ENCODE peak calls at places on chromosomes 4 and X, in nine cellular contexts. X is stimulated activated CD8-positive, alpha-beta memory T cell treated with anti-CD3 and anti-CD28 coated beads, Interleukin-7, amount 100 ng/mL, for 4 hours; V is dorsolateral prefrontal cortex; G is ELF-1; C is M059J; A is MV-4-11; U is HCEC 1CT; Z is NCI-H1092; M is nephron progenitor cell. L is an unnamed sample.

GRCh38 chr4:180465364-180465763 is 1777.8 kb upstream of the TENM3 start:
- DNase-seq in U (no peak), C (no peak), X (no peak), V (no peak), Z (no peak), A (no peak), M (no peak), G (no peak), L (no peak)

GRCh38 chrX:8873102-8873501 is 71.9 kb upstream of the FAM9A start:
- DNase-seq in C (no peak), G (no peak), M (no peak), U (no peak), Z (no peak), A (no peak), V (no peak), X (no peak), L (no peak)

GRCh38 chr4:99300934-99301333 is 10.1 kb upstream of the ADH1A start:
- DNase-seq in C (peak; percentile 54), M (no peak), Z (no peak), U (peak; percentile 75), X (no peak), V (no peak), A (no peak), G (no peak), L (no peak)

GRCh38 chr4:1553365-1553764 is 130.7 kb downstream of the FAM53A start:
- DNase-seq in Z (no peak), C (no peak), M (no peak), U (no peak), V (no peak), X (no peak), G (no peak), A (no peak), L (no peak)

GRCh38 chrX:107935664-107936433 is 46.3 kb downstream of the TEX13B start:
- DNase-seq in M (peak; percentile 14), C (peak; percentile 11), Z (no peak), G (peak; percentile 51), V (no peak), A (no peak), U (peak; percentile 2), X (no peak), L (peak; percentile 1)

GRCh38 chr4:118141240-118141639 is 107.0 kb downstream of the NDST3 start:
- DNase-seq in X (no peak), U (no peak), M (no peak), A (peak; percentile 33), Z (no peak), V (no peak), G (no peak), C (no peak), L (no peak)

GRCh38 chr4:24747234-24747975 is 48.0 kb upstream of the SOD3 start:
- DNase-seq in V (no peak), G (no peak), C (peak; percentile 84), M (no peak), Z (no peak), X (no peak), U (no peak), A (no peak), L (no peak)

GRCh38 chr4:127015616-127016015 is 617.1 kb upstream of the INTU start:
- DNase-seq in Z (peak; percentile 76), X (no peak), A (no peak), M (no peak), G (no peak), U (no peak), V (no peak), C (peak; percentile 21), L (peak; percentile 1)

GRCh38 chrX:32985544-32985943 is 225.8 kb downstream of the DMD start:
- DNase-seq in A (no peak), V (no peak), M (no peak), U (no peak), G (no peak), Z (no peak), X (no peak), C (no peak), L (no peak)

GRCh38 chrX:49232525-49232924 is 615 bp downstream of the CACNA1F start:
- DNase-seq in X (no peak), V (no peak), U (no peak), G (no peak), C (no peak), M (no peak), A (no peak), Z (no peak), L (no peak)

GRCh38 chr4:140237616-140238352 is 83.8 kb upstream of the MAML3 start:
- DNase-seq in X (no peak), G (peak; percentile 92), U (peak; percentile 81), Z (peak; percentile 94), C (peak; percentile 72), V (peak; percentile 50), A (peak; percentile 88), M (peak; percentile 65), L (peak; percentile 56)

GRCh38 chr4:84994280-84994679 is 27.8 kb upstream of the WDFY3 start:
- DNase-seq in G (peak; percentile 65), V (no peak), C (peak; percentile 52), Z (no peak), U (no peak), M (no peak), A (no peak), X (no peak), L (no peak)

GRCh38 chrX:132757066-132757623 is 201.3 kb downstream of the HS6ST2 start:
- DNase-seq in U (no peak), A (peak; percentile 53), G (peak; percentile 64), V (no peak), C (no peak), Z (no peak), M (no peak), X (no peak), L (no peak)

GRCh38 chrX:9745417-9746115 is 20.1 kb downstream of the GPR143 start:
- DNase-seq in X (no peak), Z (no peak), U (no peak), C (peak; percentile 68), G (peak; percentile 47), V (no peak), A (peak; percentile 51), M (no peak), L (no peak)

GRCh38 chrX:94961730-94962129 is 1287.7 kb downstream of the FAM133A start:
- DNase-seq in C (peak; percentile 2), Z (no peak), U (no peak), A (no peak), G (no peak), M (no peak), V (no peak), X (no peak), L (no peak)

GRCh38 chr4:90186229-90186628 is 59.0 kb downstream of the CCSER1 start:
- DNase-seq in X (no peak), C (no peak), M (no peak), V (no peak), A (no peak), U (no peak), G (no peak), Z (peak; percentile 11), L (no peak)

GRCh38 chr4:106421441-106422296 is 53.1 kb upstream of the GIMD1 start:
- DNase-seq in Z (no peak), C (peak; percentile 60), V (no peak), X (no peak), A (no peak), M (no peak), U (peak; percentile 48), G (peak; percentile 1), L (no peak)

GRCh38 chr4:40418430-40419230 is 83.5 kb downstream of the CHRNA9 start:
- DNase-seq in C (no peak), U (no peak), X (no peak), V (no peak), G (no peak), M (no peak), A (no peak), Z (no peak), L (no peak)

GRCh38 chr4:150224896-150225591 is 146.8 kb downstream of the DCLK2 start:
- DNase-seq in M (no peak), C (peak; percentile 92), V (no peak), Z (no peak), U (peak; percentile 90), X (no peak), G (peak; percentile 14), A (no peak), L (no peak)

GRCh38 chr4:188869581-188869980 is 730.3 kb downstream of the TRIML1 start:
- DNase-seq in C (no peak), V (no peak), U (no peak), M (no peak), A (no peak), Z (no peak), G (no peak), X (no peak), L (no peak)

GRCh38 chrX:38052096-38052495 is 45.7 kb downstream of the SYTL5 start:
- DNase-seq in A (peak; percentile 90), U (peak; percentile 89), V (no peak), C (peak; percentile 92), Z (no peak), G (no peak), X (no peak), M (no peak), L (no peak)

GRCh38 chr4:182556576-182556975 is 313.4 kb downstream of the TENM3 start:
- DNase-seq in U (peak; percentile 5), C (no peak), X (no peak), V (no peak), M (no peak), A (no peak), Z (peak; percentile 61), G (no peak), L (no peak)

GRCh38 chr4:77310931-77311330 is 153.9 kb downstream of the CCNG2 start:
- DNase-seq in U (no peak), G (peak; percentile 4), X (no peak), A (no peak), Z (no peak), V (no peak), C (no peak), M (no peak), L (no peak)

GRCh38 chrX:99394450-99394849 is 1015.6 kb downstream of the PCDH19 start:
- DNase-seq in Z (no peak), V (no peak), G (peak; percentile 57), C (no peak), M (no peak), X (no peak), U (no peak), A (peak; percentile 0), L (no peak)

GRCh38 chrX:134670241-134670811 is 12.1 kb upstream of the PLAC1 start:
- DNase-seq in V (no peak), X (no peak), M (no peak), C (peak; percentile 97), A (no peak), U (peak; percentile 45), G (peak; percentile 82), Z (no peak), L (no peak)

GRCh38 chrX:30865020-30865419 is 24.0 kb downstream of the TAB3 start:
- DNase-seq in G (peak; percentile 42), U (no peak), Z (no peak), M (peak; percentile 4), C (no peak), A (no peak), X (no peak), V (no peak), L (no peak)

GRCh38 chr4:72858328-72858727 is 211.2 kb downstream of the COX18 start:
- DNase-seq in X (no peak), U (no peak), V (no peak), M (no peak), Z (no peak), C (peak; percentile 68), G (no peak), A (no peak), L (no peak)

GRCh38 chrX:41716217-41716616 is 7.8 kb upstream of the GPR82 start:
- DNase-seq in M (no peak), X (no peak), Z (no peak), G (no peak), C (no peak), A (no peak), U (no peak), V (no peak), L (no peak)

GRCh38 chr4:7420661-7421040 is 14.1 kb downstream of the PSAPL1 start:
- DNase-seq in C (no peak), M (no peak), X (no peak), V (no peak), G (no peak), U (no peak), Z (peak; percentile 58), A (no peak), L (no peak)

GRCh38 chrX:133594156-133594555 is 178.9 kb upstream of the GPC4 start:
- DNase-seq in X (no peak), Z (no peak), C (peak; percentile 55), M (no peak), U (no peak), G (no peak), V (no peak), A (no peak), L (no peak)

GRCh38 chr4:73870260-73870659 is 1.1 kb downstream of the CXCL1 start:
- DNase-seq in A (peak; percentile 61), U (peak; percentile 20), M (no peak), V (no peak), X (no peak), C (no peak), Z (no peak), G (no peak), L (no peak)